ENCODE peak calls at places on chromosomes 11 and 22, in five cellular contexts. One of them, this sample, is unnamed.

GRCh38 chr11:131473510-131473909 is 103.1 kb downstream of the NTM start:
- DNase-seq in neural progenitor cell: no peak
- DNase-seq in IMR-90: no peak
- DNase-seq in colonic mucosa: no peak
- DNase-seq in A549: no peak
- DNase-seq in this sample: no peak

GRCh38 chr22:44589831-44590230 is 91.8 kb upstream of the RTL6 start:
- DNase-seq in A549: no peak
- DNase-seq in neural progenitor cell: no peak
- DNase-seq in IMR-90: no peak
- DNase-seq in colonic mucosa: no peak
- DNase-seq in this sample: no peak

GRCh38 chr11:83282084-83282716 is 4.0 kb downstream of the CCDC90B start:
- DNase-seq in colonic mucosa: no peak
- DNase-seq in neural progenitor cell: no peak
- DNase-seq in A549: no peak
- DNase-seq in IMR-90: peak; percentile 8
- DNase-seq in this sample: no peak

GRCh38 chr11:66116576-66117361 is 46.7 kb downstream of the PACS1 start:
- DNase-seq in A549: no peak
- DNase-seq in neural progenitor cell: no peak
- DNase-seq in IMR-90: no peak
- DNase-seq in colonic mucosa: no peak
- DNase-seq in this sample: no peak

GRCh38 chr22:28051091-28051786 is 132.2 kb upstream of the PITPNB start:
- DNase-seq in A549: no peak
- DNase-seq in neural progenitor cell: peak; percentile 25
- DNase-seq in IMR-90: no peak
- DNase-seq in colonic mucosa: no peak
- DNase-seq in this sample: no peak

GRCh38 chr22:44587004-44587793 is 89.2 kb upstream of the RTL6 start:
- DNase-seq in neural progenitor cell: peak; percentile 65
- DNase-seq in IMR-90: peak; percentile 11
- DNase-seq in A549: no peak
- DNase-seq in colonic mucosa: no peak
- DNase-seq in this sample: no peak

GRCh38 chr11:19447150-19447566 is 206.4 kb upstream of the E2F8 start:
- DNase-seq in colonic mucosa: no peak
- DNase-seq in IMR-90: peak; percentile 60
- DNase-seq in A549: no peak
- DNase-seq in neural progenitor cell: no peak
- DNase-seq in this sample: no peak

GRCh38 chr11:21612326-21612725 is 580.6 kb upstream of the ANO5 start:
- DNase-seq in A549: no peak
- DNase-seq in neural progenitor cell: no peak
- DNase-seq in IMR-90: no peak
- DNase-seq in colonic mucosa: no peak
- DNase-seq in this sample: no peak

GRCh38 chr11:86176165-86176884 is 68.2 kb upstream of the EED start:
- DNase-seq in A549: no peak
- DNase-seq in neural progenitor cell: no peak
- DNase-seq in IMR-90: peak; percentile 52
- DNase-seq in colonic mucosa: no peak
- DNase-seq in this sample: no peak

GRCh38 chr11:120062561-120062930 is 75.4 kb downstream of the TRIM29 start:
- DNase-seq in A549: no peak
- DNase-seq in IMR-90: no peak
- DNase-seq in neural progenitor cell: no peak
- DNase-seq in colonic mucosa: no peak
- DNase-seq in this sample: no peak

GRCh38 chr22:48894804-48895250 is 932.8 kb downstream of the BRD1 start:
- DNase-seq in neural progenitor cell: no peak
- DNase-seq in IMR-90: no peak
- DNase-seq in A549: no peak
- DNase-seq in colonic mucosa: peak; percentile 11
- DNase-seq in this sample: no peak

GRCh38 chr11:129283141-129283540 is 91.0 kb upstream of the ARHGAP32 start:
- DNase-seq in A549: no peak
- DNase-seq in neural progenitor cell: no peak
- DNase-seq in colonic mucosa: peak; percentile 82
- DNase-seq in IMR-90: no peak
- DNase-seq in this sample: no peak

GRCh38 chr11:24457985-24458384 is 38.9 kb upstream of the LUZP2 start:
- DNase-seq in A549: no peak
- DNase-seq in colonic mucosa: no peak
- DNase-seq in neural progenitor cell: no peak
- DNase-seq in IMR-90: no peak
- DNase-seq in this sample: no peak

GRCh38 chr11:1935156-1936071 is 11.7 kb upstream of the MRPL23 start:
- DNase-seq in IMR-90: no peak
- DNase-seq in neural progenitor cell: no peak
- DNase-seq in colonic mucosa: no peak
- DNase-seq in A549: no peak
- DNase-seq in this sample: no peak

GRCh38 chr22:46374663-46375474 is 39.4 kb downstream of the TRMU start:
- DNase-seq in neural progenitor cell: no peak
- DNase-seq in A549: no peak
- DNase-seq in IMR-90: no peak
- DNase-seq in colonic mucosa: peak; percentile 93
- DNase-seq in this sample: no peak

GRCh38 chr11:93861808-93862207 is 11.4 kb upstream of the VSTM5 start:
- DNase-seq in neural progenitor cell: no peak
- DNase-seq in colonic mucosa: no peak
- DNase-seq in IMR-90: no peak
- DNase-seq in A549: no peak
- DNase-seq in this sample: no peak

GRCh38 chr22:20440637-20441591 is 3.3 kb upstream of the SCARF2 start:
- DNase-seq in neural progenitor cell: no peak
- DNase-seq in A549: no peak
- DNase-seq in IMR-90: no peak
- DNase-seq in colonic mucosa: no peak
- DNase-seq in this sample: no peak

GRCh38 chr11:35260342-35260985 is 121.5 kb downstream of the CD44 start:
- DNase-seq in A549: peak; percentile 30
- DNase-seq in colonic mucosa: no peak
- DNase-seq in neural progenitor cell: no peak
- DNase-seq in IMR-90: peak; percentile 96
- DNase-seq in this sample: peak; percentile 72

GRCh38 chr11:59145534-59145933 is 2.9 kb downstream of the FAM111A start:
- DNase-seq in A549: no peak
- DNase-seq in IMR-90: peak; percentile 64
- DNase-seq in colonic mucosa: no peak
- DNase-seq in neural progenitor cell: no peak
- DNase-seq in this sample: no peak

GRCh38 chr11:100094121-100094865 is 592.8 kb upstream of the ARHGAP42 start:
- DNase-seq in neural progenitor cell: no peak
- DNase-seq in A549: no peak
- DNase-seq in IMR-90: no peak
- DNase-seq in colonic mucosa: no peak
- DNase-seq in this sample: no peak

GRCh38 chr11:122071680-122072321 is 44.2 kb downstream of the BLID start:
- DNase-seq in colonic mucosa: no peak
- DNase-seq in A549: no peak
- DNase-seq in IMR-90: no peak
- DNase-seq in neural progenitor cell: peak; percentile 35
- DNase-seq in this sample: no peak

GRCh38 chr22:18955696-18956095 is 19.6 kb upstream of the PRODH start:
- DNase-seq in IMR-90: no peak
- DNase-seq in colonic mucosa: no peak
- DNase-seq in neural progenitor cell: no peak
- DNase-seq in A549: no peak
- DNase-seq in this sample: no peak

GRCh38 chr11:67300256-67300755 is 3.0 kb upstream of the SSH3 start:
- DNase-seq in colonic mucosa: peak; percentile 16
- DNase-seq in IMR-90: no peak
- DNase-seq in A549: no peak
- DNase-seq in neural progenitor cell: no peak
- DNase-seq in this sample: no peak

GRCh38 chr11:117535201-117535869 is 207.7 kb downstream of the CEP164 start:
- DNase-seq in neural progenitor cell: no peak
- DNase-seq in colonic mucosa: peak; percentile 49
- DNase-seq in A549: no peak
- DNase-seq in IMR-90: no peak
- DNase-seq in this sample: no peak

GRCh38 chr11:74847895-74848294 is 99.2 kb downstream of the RNF169 start:
- DNase-seq in colonic mucosa: no peak
- DNase-seq in IMR-90: no peak
- DNase-seq in neural progenitor cell: no peak
- DNase-seq in A549: no peak
- DNase-seq in this sample: no peak

DNA sequence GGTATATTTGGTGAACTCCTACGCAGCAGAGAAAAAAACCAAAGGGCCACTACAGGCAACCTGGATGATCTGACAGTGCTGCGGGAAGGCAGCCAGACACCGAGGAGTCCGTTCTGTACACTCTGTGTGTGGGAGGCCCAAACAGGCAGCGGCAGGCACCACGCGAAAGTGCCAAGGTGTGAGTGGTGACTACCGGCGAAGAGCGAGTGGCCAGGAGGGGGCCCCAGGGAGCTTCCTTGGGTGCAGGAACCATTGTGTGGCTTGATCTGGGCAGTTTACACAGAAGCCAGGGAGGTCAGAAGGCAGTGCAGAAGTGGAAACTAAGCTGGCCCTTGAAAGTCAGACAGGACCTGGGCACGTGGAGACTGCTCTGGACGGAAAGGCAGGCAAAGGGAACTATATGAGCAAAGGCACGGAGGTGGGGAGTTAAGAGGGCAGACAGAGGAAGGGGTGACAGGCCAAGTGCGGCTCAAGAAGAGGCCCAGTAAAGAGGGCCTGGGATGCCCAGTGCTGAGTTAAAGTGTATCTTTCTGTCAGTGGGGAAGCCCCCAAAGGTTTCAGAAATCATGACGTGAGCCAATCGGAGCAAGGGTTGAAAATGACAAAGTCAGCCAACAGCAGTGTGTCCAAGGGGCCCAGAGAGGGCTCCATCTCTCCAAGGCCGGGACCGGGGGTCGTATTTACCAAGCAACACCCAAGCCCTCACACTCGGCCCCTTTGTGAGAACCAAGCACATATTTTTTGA is 10.6 kb downstream of the TMEM184B start:
- DNase-seq in colonic mucosa: peak; percentile 74
- DNase-seq in A549: no peak
- DNase-seq in neural progenitor cell: peak; percentile 65
- DNase-seq in IMR-90: no peak
- DNase-seq in this sample: no peak
- H3K4me3 ChIP-seq in colonic mucosa: no peak overlapping the region
- H3K4me3 ChIP-seq in A549: no peak overlapping the region
- H3K4me3 ChIP-seq in neural progenitor cell: no peak overlapping the region
- H3K4me3 ChIP-seq in IMR-90: no peak overlapping the region
- H3K4me3 ChIP-seq in this sample: no peak overlapping the region

GRCh38 chr22:39904864-39905263 is 4.0 kb downstream of the GRAP2 start:
- DNase-seq in IMR-90: no peak
- DNase-seq in neural progenitor cell: no peak
- DNase-seq in colonic mucosa: no peak
- DNase-seq in A549: no peak
- DNase-seq in this sample: no peak
- H3K27ac ChIP-seq in IMR-90: no peak overlapping the region
- H3K27ac ChIP-seq in neural progenitor cell: no peak overlapping the region
- H3K27ac ChIP-seq in colonic mucosa: no peak overlapping the region
- H3K27ac ChIP-seq in A549: no peak overlapping the region
- H3K27ac ChIP-seq in this sample: no peak overlapping the region

DNA sequence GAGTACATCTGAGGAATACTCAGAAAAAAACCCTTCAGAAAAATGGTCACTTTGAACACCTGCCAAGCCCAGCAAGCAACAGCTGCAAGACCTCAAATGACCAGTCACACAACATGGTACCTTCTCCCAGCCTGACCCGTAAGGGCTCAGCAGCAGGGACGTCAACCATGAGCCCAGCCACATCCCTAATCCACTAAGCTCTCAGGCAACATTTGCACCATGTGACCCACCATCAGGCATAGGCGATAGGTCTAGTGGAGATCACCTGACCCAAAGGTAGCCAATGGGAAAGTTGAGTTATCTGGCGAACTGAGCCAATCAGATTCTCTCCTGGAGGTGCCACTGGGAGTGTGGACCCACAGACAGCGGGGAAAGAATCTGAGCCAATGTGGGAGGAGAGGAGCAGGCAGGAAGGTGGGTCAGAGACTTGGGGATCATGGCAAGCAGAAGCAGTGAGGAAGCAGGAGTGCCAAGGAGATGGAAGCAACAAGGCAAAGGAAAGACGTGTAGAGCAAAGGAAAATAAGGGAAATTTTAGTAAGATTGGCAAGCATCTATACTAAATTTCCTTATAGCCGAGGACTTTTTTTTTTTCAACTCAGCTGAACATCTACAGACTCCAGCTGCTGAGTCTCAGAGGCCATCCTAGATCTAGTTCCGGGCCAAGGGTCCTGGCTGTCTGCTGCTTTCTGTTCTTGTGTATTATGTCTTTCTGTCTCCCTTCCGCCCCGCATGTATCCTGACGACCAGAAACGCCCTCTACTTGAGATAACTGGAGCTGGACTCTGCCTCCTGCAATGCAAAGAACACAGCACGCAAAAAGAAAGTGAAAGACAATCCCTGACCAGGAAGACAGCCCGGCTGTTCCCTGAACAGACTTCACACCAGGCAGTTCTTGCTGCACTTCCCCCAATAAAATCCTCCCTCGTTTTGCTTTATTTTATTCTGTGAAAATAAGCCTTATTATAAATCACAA is 11.0 kb upstream of the PLAAT2 start:
- DNase-seq in neural progenitor cell: no peak
- DNase-seq in colonic mucosa: peak; percentile 84
- DNase-seq in A549: no peak
- DNase-seq in IMR-90: peak; percentile 85
- DNase-seq in this sample: peak; percentile 72
- TF ChIP-seq CTCF in neural progenitor cell: no peak
- TF ChIP-seq CTCF in colonic mucosa: no peak
- TF ChIP-seq CTCF in A549: no peak
- TF ChIP-seq CTCF in IMR-90: peak; percentile 19
- TF ChIP-seq CTCF in this sample: peak; percentile 44

GRCh38 chr11:126507646-126508045 is 152.2 kb downstream of the ST3GAL4 start:
- DNase-seq in neural progenitor cell: no peak
- DNase-seq in colonic mucosa: no peak
- DNase-seq in IMR-90: no peak
- DNase-seq in A549: no peak
- DNase-seq in this sample: no peak

GRCh38 chr11:126502159-126502558 is 146.7 kb downstream of the ST3GAL4 start:
- DNase-seq in neural progenitor cell: no peak
- DNase-seq in A549: no peak
- DNase-seq in colonic mucosa: no peak
- DNase-seq in IMR-90: no peak
- DNase-seq in this sample: no peak

GRCh38 chr11:126502982-126503381 is 147.5 kb downstream of the ST3GAL4 start:
- DNase-seq in A549: no peak
- DNase-seq in colonic mucosa: no peak
- DNase-seq in IMR-90: no peak
- DNase-seq in neural progenitor cell: no peak
- DNase-seq in this sample: no peak

GRCh38 chr11:126510621-126511370 is 155.3 kb downstream of the ST3GAL4 start:
- DNase-seq in colonic mucosa: no peak
- DNase-seq in A549: no peak
- DNase-seq in IMR-90: peak; percentile 15
- DNase-seq in neural progenitor cell: peak; percentile 51
- DNase-seq in this sample: no peak

DNA sequence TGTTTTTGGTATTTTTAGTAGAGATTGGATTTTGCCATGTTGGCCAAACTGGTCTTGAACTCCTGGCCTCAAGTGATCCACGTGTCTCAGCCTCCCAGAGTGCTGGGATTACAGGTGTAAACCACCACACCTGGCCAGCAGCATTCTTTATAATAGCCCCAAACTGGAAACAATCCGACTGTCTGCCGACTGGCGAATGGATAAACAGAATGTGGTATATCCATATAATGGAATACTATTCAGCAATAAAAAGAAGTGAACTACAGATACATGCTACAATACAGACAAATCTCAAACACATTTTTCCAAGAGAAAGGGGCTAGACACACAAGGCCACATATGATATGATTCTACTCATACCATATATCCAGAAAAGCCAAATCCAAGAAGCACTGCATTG is 151.3 kb downstream of the ST3GAL4 start:
- DNase-seq in A549: no peak
- DNase-seq in colonic mucosa: no peak
- DNase-seq in neural progenitor cell: no peak
- DNase-seq in IMR-90: no peak
- DNase-seq in this sample: no peak
- H3K4me3 ChIP-seq in A549: no peak overlapping the region
- H3K4me3 ChIP-seq in colonic mucosa: no peak overlapping the region
- H3K4me3 ChIP-seq in neural progenitor cell: no peak overlapping the region
- H3K4me3 ChIP-seq in IMR-90: no peak overlapping the region
- H3K4me3 ChIP-seq in this sample: no peak overlapping the region

This sample was measured in AG04450.